ENCODE peak calls at places on chromosomes 13 and 19, in six cellular contexts. One of them, this sample, is unnamed.

GRCh38 chr19:7554990-7555864 is 19.7 kb downstream of the PNPLA6 start:
- ATAC-seq in A549: peak
- ATAC-seq in HepG2: no peak
- ATAC-seq in GM12878: no peak
- ATAC-seq in upper lobe of left lung: peak
- ATAC-seq in K562: peak
- ATAC-seq in this sample: no peak

GRCh38 chr13:35448465-35448864 is 28.0 kb downstream of the MAB21L1 start:
- ATAC-seq in A549: no peak
- ATAC-seq in HepG2: no peak
- ATAC-seq in GM12878: no peak
- ATAC-seq in upper lobe of left lung: no peak
- ATAC-seq in K562: no peak
- ATAC-seq in this sample: no peak

GRCh38 chr13:65095118-65095517 is 2135.0 kb downstream of the PCDH9 start:
- ATAC-seq in A549: no peak
- ATAC-seq in HepG2: no peak
- ATAC-seq in GM12878: no peak
- ATAC-seq in upper lobe of left lung: no peak
- ATAC-seq in K562: no peak
- ATAC-seq in this sample: no peak

GRCh38 chr19:15622991-15623390 is 8.0 kb downstream of the CYP4F8 start:
- ATAC-seq in A549: no peak
- ATAC-seq in HepG2: no peak
- ATAC-seq in GM12878: no peak
- ATAC-seq in upper lobe of left lung: no peak
- ATAC-seq in K562: no peak
- ATAC-seq in this sample: no peak

GRCh38 chr13:76696370-76696769 is 189.8 kb downstream of the KCTD12 start:
- ATAC-seq in A549: peak
- ATAC-seq in HepG2: peak
- ATAC-seq in GM12878: no peak
- ATAC-seq in upper lobe of left lung: peak
- ATAC-seq in K562: no peak
- ATAC-seq in this sample: no peak

GRCh38 chr13:75263741-75264407 is 218.1 kb downstream of the TBC1D4 start:
- ATAC-seq in A549: no peak
- ATAC-seq in HepG2: no peak
- ATAC-seq in GM12878: peak
- ATAC-seq in upper lobe of left lung: no peak
- ATAC-seq in K562: no peak
- ATAC-seq in this sample: no peak

GRCh38 chr13:48400090-48400694 is 12.7 kb downstream of the LPAR6 start:
- ATAC-seq in A549: peak
- ATAC-seq in HepG2: peak
- ATAC-seq in GM12878: no peak
- ATAC-seq in upper lobe of left lung: no peak
- ATAC-seq in K562: no peak
- ATAC-seq in this sample: no peak

GRCh38 chr19:16778796-16779411 is 50.3 kb upstream of the SIN3B start:
- ATAC-seq in A549: peak
- ATAC-seq in HepG2: peak
- ATAC-seq in GM12878: peak
- ATAC-seq in upper lobe of left lung: peak
- ATAC-seq in K562: peak
- ATAC-seq in this sample: no peak

GRCh38 chr19:18612772-18613588 is at the start of gene TMEM59L:
- ATAC-seq in A549: peak
- ATAC-seq in HepG2: no peak
- ATAC-seq in GM12878: no peak
- ATAC-seq in upper lobe of left lung: peak
- ATAC-seq in K562: no peak
- ATAC-seq in this sample: no peak

GRCh38 chr13:22967669-22968068 is 213.1 kb upstream of the SGCG start:
- ATAC-seq in A549: no peak
- ATAC-seq in HepG2: no peak
- ATAC-seq in GM12878: no peak
- ATAC-seq in upper lobe of left lung: no peak
- ATAC-seq in K562: no peak
- ATAC-seq in this sample: no peak

GRCh38 chr19:13610042-13610691 is 103.9 kb upstream of the CACNA1A start:
- ATAC-seq in A549: peak
- ATAC-seq in HepG2: peak
- ATAC-seq in GM12878: no peak
- ATAC-seq in upper lobe of left lung: no peak
- ATAC-seq in K562: peak
- ATAC-seq in this sample: no peak

GRCh38 chr19:6887326-6887725 is at the start of gene ADGRE1:
- ATAC-seq in A549: no peak
- ATAC-seq in HepG2: no peak
- ATAC-seq in GM12878: peak
- ATAC-seq in upper lobe of left lung: peak
- ATAC-seq in K562: no peak
- ATAC-seq in this sample: no peak

GRCh38 chr13:48739346-48740037 is 85.8 kb downstream of the CYSLTR2 start:
- ATAC-seq in A549: no peak
- ATAC-seq in HepG2: no peak
- ATAC-seq in GM12878: no peak
- ATAC-seq in upper lobe of left lung: peak
- ATAC-seq in K562: no peak
- ATAC-seq in this sample: no peak

GRCh38 chr19:41895745-41896580 is 13.0 kb downstream of the ARHGEF1 start:
- ATAC-seq in A549: peak
- ATAC-seq in HepG2: peak
- ATAC-seq in GM12878: peak
- ATAC-seq in upper lobe of left lung: no peak
- ATAC-seq in K562: peak
- ATAC-seq in this sample: peak

GRCh38 chr19:13096968-13097330 is 5.7 kb downstream of the LYL1 start:
- ATAC-seq in A549: no peak
- ATAC-seq in HepG2: no peak
- ATAC-seq in GM12878: no peak
- ATAC-seq in upper lobe of left lung: no peak
- ATAC-seq in K562: no peak
- ATAC-seq in this sample: no peak

GRCh38 chr13:22077205-22077683 is 406.4 kb downstream of the FGF9 start:
- ATAC-seq in A549: no peak
- ATAC-seq in HepG2: no peak
- ATAC-seq in GM12878: no peak
- ATAC-seq in upper lobe of left lung: peak
- ATAC-seq in K562: no peak
- ATAC-seq in this sample: peak

GRCh38 chr13:51524312-51524711 is 60.0 kb upstream of the WDFY2 start:
- ATAC-seq in A549: peak
- ATAC-seq in HepG2: peak
- ATAC-seq in GM12878: no peak
- ATAC-seq in upper lobe of left lung: no peak
- ATAC-seq in K562: peak
- ATAC-seq in this sample: no peak

GRCh38 chr19:45079063-45079910 is at the start of gene GEMIN7:
- ATAC-seq in A549: peak
- ATAC-seq in HepG2: peak
- ATAC-seq in GM12878: peak
- ATAC-seq in upper lobe of left lung: peak
- ATAC-seq in K562: peak
- ATAC-seq in this sample: peak
- TF ChIP-seq EP300 in A549: peak
- TF ChIP-seq EP300 in HepG2: no peak
- TF ChIP-seq EP300 in GM12878: peak
- TF ChIP-seq EP300 in upper lobe of left lung: no peak
- TF ChIP-seq EP300 in K562: no peak
- TF ChIP-seq EP300 in this sample: no peak

DNA sequence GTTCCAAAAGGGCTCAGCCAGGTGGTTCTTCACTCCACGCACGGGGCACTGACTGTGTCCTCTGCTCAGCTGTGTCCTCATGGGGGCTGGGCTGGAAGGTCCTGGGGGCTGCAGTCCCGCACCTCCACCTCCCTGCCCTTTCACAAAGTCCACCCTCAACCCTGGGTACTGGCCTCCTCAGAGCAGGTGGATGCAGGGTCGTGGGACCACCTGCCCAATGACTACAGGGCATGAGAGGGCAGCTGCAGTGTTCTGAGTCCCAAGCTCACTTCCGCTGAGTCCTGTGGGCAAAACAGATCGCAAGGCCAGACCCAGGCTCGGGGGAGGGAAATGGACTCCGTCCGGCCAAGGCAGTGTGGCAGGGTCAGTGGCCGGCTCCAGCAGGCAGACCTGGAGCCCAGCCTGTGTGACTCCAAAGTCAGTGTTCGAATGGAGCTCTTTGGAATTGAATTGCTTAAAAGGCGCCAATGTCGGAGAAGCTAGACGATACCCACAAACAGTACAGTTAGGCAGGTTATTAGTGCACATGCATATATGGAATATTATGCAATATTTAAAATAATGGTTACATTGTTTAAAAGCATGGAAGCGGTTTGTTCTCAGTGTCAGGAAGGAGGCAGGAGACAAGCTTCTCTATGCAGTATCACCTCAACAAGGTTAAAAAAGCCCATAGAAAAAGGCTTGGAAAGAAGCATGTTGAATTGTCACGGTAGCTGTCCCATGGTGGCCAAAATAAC is 54.8 kb downstream of the MCF2L start:
- ATAC-seq in A549: peak
- ATAC-seq in HepG2: peak
- ATAC-seq in GM12878: no peak
- ATAC-seq in upper lobe of left lung: no peak
- ATAC-seq in K562: no peak
- ATAC-seq in this sample: no peak
- TF ChIP-seq CTCF in A549: no peak
- TF ChIP-seq CTCF in HepG2: no peak
- TF ChIP-seq CTCF in GM12878: no peak
- TF ChIP-seq CTCF in upper lobe of left lung: no peak
- TF ChIP-seq CTCF in K562: no peak
- TF ChIP-seq CTCF in this sample: no peak

DNA sequence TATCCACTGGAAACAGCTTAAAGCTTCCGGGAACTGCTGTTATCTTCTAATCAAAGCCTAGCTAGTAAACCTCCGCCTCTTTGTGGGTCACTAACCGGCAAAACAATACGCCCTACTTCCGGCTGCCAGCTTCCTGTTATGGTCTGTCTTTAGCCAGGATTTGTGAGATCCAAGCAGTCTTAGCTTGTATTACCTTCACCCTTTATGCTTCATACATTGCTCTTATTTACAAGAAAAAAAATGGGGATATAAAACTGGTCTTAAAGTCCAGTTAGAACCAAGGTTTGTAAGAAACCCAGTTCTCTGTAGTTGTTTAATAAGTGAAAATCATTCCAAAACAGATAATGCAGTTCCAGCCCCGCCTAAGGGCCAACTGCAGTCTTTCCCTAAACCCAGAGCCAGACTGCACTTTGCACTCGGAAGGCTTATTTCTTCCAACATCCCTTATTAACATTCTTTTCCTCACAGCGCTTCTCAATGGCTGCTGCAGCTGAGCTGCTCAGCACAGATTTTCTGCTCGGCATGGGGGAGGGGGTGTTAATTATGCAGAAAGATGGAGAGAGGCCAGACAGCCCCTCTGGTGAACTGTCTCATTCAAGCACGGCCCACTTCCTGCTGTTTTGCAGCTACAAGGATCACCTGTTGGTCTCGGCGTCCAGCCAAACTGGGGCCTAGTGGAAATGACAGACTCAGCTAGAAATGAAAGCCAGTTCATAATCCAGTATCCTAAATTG is 368.4 kb downstream of the KLF12 start:
- ATAC-seq in A549: no peak
- ATAC-seq in HepG2: peak
- ATAC-seq in GM12878: peak
- ATAC-seq in upper lobe of left lung: peak
- ATAC-seq in K562: peak
- ATAC-seq in this sample: peak
- TF ChIP-seq EP300 in A549: no peak
- TF ChIP-seq EP300 in HepG2: no peak
- TF ChIP-seq EP300 in GM12878: no peak
- TF ChIP-seq EP300 in upper lobe of left lung: no peak
- TF ChIP-seq EP300 in K562: no peak
- TF ChIP-seq EP300 in this sample: no peak

DNA sequence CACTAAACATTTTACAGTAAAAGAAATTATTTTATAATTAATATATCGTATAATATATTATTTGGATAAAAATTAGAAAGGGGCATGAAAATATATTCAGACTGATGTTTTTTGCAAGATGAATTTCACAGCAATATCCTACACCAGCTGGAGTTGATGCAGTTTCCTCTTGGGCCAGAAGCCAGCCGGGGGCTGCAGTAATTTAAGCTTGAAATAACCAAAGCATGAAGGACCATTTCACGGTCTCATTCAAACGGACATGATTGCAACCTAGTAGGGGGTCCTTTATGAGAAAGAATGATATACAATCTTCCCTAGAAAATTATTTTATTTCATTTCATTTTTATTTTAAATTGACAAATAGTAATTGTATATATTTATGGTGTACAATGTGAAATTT is 797.2 kb upstream of the PCDH9 start:
- ATAC-seq in A549: no peak
- ATAC-seq in HepG2: no peak
- ATAC-seq in GM12878: no peak
- ATAC-seq in upper lobe of left lung: no peak
- ATAC-seq in K562: no peak
- ATAC-seq in this sample: no peak
- TF ChIP-seq CTCF in A549: no peak
- TF ChIP-seq CTCF in HepG2: no peak
- TF ChIP-seq CTCF in GM12878: no peak
- TF ChIP-seq CTCF in upper lobe of left lung: no peak
- TF ChIP-seq CTCF in K562: no peak
- TF ChIP-seq CTCF in this sample: no peak

DNA sequence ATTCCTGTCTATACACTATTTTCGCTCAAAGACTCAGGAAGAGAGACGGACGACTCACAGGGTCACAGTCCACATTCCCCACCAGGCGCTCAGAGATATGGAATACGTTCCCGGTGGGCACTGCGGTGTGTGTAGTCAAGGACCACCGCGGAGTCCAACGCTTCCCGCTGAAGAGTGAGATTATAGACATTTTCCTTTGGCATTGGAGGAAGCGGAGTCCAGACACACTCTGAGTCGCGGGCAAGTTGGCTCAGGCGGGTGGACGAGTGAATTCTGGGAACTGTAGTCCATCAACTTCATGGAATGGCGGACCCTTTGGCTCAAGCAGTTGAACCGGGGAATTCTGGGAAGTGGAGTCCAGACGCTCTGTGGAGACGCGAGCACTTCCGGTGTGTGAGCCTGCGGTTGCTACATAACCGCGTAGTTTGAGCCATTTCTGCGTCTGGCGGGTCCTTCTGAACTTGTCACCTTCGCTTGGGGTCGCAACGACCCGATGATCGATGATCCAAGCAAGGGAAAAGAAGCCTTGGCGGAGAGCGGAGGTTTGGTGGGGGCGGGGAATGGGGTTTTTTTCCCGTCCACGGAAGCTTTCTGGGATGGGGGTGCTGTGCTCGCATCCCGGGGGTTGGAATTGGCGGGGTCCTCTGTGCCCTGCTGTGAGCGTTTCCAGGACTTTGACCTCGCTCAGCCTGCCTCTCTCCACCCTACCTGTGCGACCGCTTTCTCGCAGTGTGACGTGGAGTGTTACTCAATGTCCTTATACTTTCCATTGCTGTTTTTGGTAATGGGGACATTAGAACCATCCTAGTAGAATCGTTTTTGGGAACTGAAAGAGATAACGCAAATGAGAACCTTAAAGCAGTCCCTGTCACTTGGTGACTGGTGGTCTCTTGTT is at the start of gene ZNF230:
- ATAC-seq in A549: peak
- ATAC-seq in HepG2: peak
- ATAC-seq in GM12878: peak
- ATAC-seq in upper lobe of left lung: peak
- ATAC-seq in K562: peak
- ATAC-seq in this sample: peak
- TF ChIP-seq EP300 in A549: no peak
- TF ChIP-seq EP300 in HepG2: no peak
- TF ChIP-seq EP300 in GM12878: no peak
- TF ChIP-seq EP300 in upper lobe of left lung: no peak
- TF ChIP-seq EP300 in K562: peak
- TF ChIP-seq EP300 in this sample: no peak